ENCODE peak calls at places on chromosome 2, in ten cellular contexts. One of them, this sample, is unnamed. For H3K4me1 and H4K20me1, the result is how much of the 10 kb centered on the place peaks cover.

GRCh38 chr2:191910518-191910917 is 63.6 kb upstream of the CAVIN2 start:
- DNase-seq in endothelial cell of umbilical vein: peak
- DNase-seq in K562: no peak
- DNase-seq in OCI-LY7: no peak
- DNase-seq in MM.1S: no peak
- DNase-seq in osteoblast: peak
- DNase-seq in GM23248: peak
- DNase-seq in Karpas-422: no peak
- DNase-seq in fibroblast of lung: peak
- DNase-seq in IMR-90: peak
- DNase-seq in this sample: no peak

GRCh38 chr2:112021269-112021668 is 33.8 kb upstream of the TMEM87B start:
- DNase-seq in endothelial cell of umbilical vein: no peak
- DNase-seq in fibroblast of lung: no peak
- DNase-seq in OCI-LY7: no peak
- DNase-seq in osteoblast: no peak
- DNase-seq in K562: no peak
- DNase-seq in MM.1S: no peak
- DNase-seq in GM23248: no peak
- DNase-seq in Karpas-422: no peak
- DNase-seq in IMR-90: no peak
- DNase-seq in this sample: no peak

GRCh38 chr2:85695691-85696668 is 1.8 kb downstream of the GNLY start:
- DNase-seq in GM23248: no peak
- DNase-seq in MM.1S: no peak
- DNase-seq in endothelial cell of umbilical vein: no peak
- DNase-seq in osteoblast: peak
- DNase-seq in OCI-LY7: no peak
- DNase-seq in IMR-90: no peak
- DNase-seq in fibroblast of lung: no peak
- DNase-seq in K562: no peak
- DNase-seq in Karpas-422: no peak
- DNase-seq in this sample: no peak

GRCh38 chr2:65501074-65501473 is 68.7 kb upstream of the SPRED2 start:
- DNase-seq in OCI-LY7: no peak
- DNase-seq in Karpas-422: no peak
- DNase-seq in K562: no peak
- DNase-seq in fibroblast of lung: no peak
- DNase-seq in GM23248: no peak
- DNase-seq in MM.1S: no peak
- DNase-seq in endothelial cell of umbilical vein: no peak
- DNase-seq in IMR-90: no peak
- DNase-seq in osteoblast: no peak
- DNase-seq in this sample: no peak

GRCh38 chr2:159921752-159922404 is 123.9 kb upstream of the CD302 start:
- DNase-seq in GM23248: peak
- DNase-seq in Karpas-422: peak
- DNase-seq in endothelial cell of umbilical vein: peak
- DNase-seq in OCI-LY7: peak
- DNase-seq in MM.1S: peak
- DNase-seq in K562: peak
- DNase-seq in IMR-90: peak
- DNase-seq in fibroblast of lung: peak
- DNase-seq in osteoblast: peak
- DNase-seq in this sample: peak

GRCh38 chr2:176192351-176192750 is 3.9 kb downstream of the HOXD1 start:
- DNase-seq in Karpas-422: no peak
- DNase-seq in osteoblast: no peak
- DNase-seq in K562: no peak
- DNase-seq in MM.1S: no peak
- DNase-seq in endothelial cell of umbilical vein: peak
- DNase-seq in GM23248: no peak
- DNase-seq in OCI-LY7: no peak
- DNase-seq in fibroblast of lung: no peak
- DNase-seq in IMR-90: no peak
- DNase-seq in this sample: no peak

GRCh38 chr2:165203689-165204559 is at the start of gene SCN3A:
- DNase-seq in endothelial cell of umbilical vein: peak
- DNase-seq in GM23248: peak
- DNase-seq in osteoblast: peak
- DNase-seq in OCI-LY7: peak
- DNase-seq in MM.1S: peak
- DNase-seq in IMR-90: peak
- DNase-seq in K562: peak
- DNase-seq in fibroblast of lung: peak
- DNase-seq in Karpas-422: peak
- DNase-seq in this sample: peak

GRCh38 chr2:112692496-112692911 is 28.3 kb upstream of the NT5DC4 start:
- DNase-seq in K562: peak
- DNase-seq in OCI-LY7: peak
- DNase-seq in MM.1S: peak
- DNase-seq in fibroblast of lung: peak
- DNase-seq in Karpas-422: no peak
- DNase-seq in IMR-90: peak
- DNase-seq in osteoblast: peak
- DNase-seq in endothelial cell of umbilical vein: peak
- DNase-seq in GM23248: peak
- DNase-seq in this sample: no peak

GRCh38 chr2:41940715-41941114 is 107.1 kb upstream of the PKDCC start:
- DNase-seq in OCI-LY7: no peak
- DNase-seq in Karpas-422: no peak
- DNase-seq in IMR-90: no peak
- DNase-seq in MM.1S: no peak
- DNase-seq in osteoblast: no peak
- DNase-seq in endothelial cell of umbilical vein: no peak
- DNase-seq in GM23248: no peak
- DNase-seq in fibroblast of lung: no peak
- DNase-seq in K562: peak
- DNase-seq in this sample: no peak

GRCh38 chr2:32479224-32479623 is 122.4 kb downstream of the BIRC6 start:
- DNase-seq in Karpas-422: no peak
- DNase-seq in MM.1S: no peak
- DNase-seq in OCI-LY7: no peak
- DNase-seq in fibroblast of lung: peak
- DNase-seq in osteoblast: peak
- DNase-seq in K562: no peak
- DNase-seq in endothelial cell of umbilical vein: no peak
- DNase-seq in GM23248: peak
- DNase-seq in IMR-90: peak
- DNase-seq in this sample: no peak

GRCh38 chr2:232537079-232537478 is 2.4 kb upstream of the CHRNG start:
- DNase-seq in OCI-LY7: peak
- DNase-seq in GM23248: no peak
- DNase-seq in IMR-90: no peak
- DNase-seq in Karpas-422: peak
- DNase-seq in fibroblast of lung: no peak
- DNase-seq in endothelial cell of umbilical vein: no peak
- DNase-seq in osteoblast: peak
- DNase-seq in MM.1S: no peak
- DNase-seq in K562: peak
- DNase-seq in this sample: peak

GRCh38 chr2:24342110-24342910 is 18.0 kb downstream of the ITSN2 start:
- DNase-seq in OCI-LY7: peak
- DNase-seq in GM23248: no peak
- DNase-seq in IMR-90: peak
- DNase-seq in MM.1S: no peak
- DNase-seq in endothelial cell of umbilical vein: no peak
- DNase-seq in K562: no peak
- DNase-seq in fibroblast of lung: no peak
- DNase-seq in osteoblast: no peak
- DNase-seq in Karpas-422: peak
- DNase-seq in this sample: no peak

GRCh38 chr2:172643142-172643541 is 87.3 kb downstream of the PDK1 start:
- DNase-seq in fibroblast of lung: peak
- DNase-seq in Karpas-422: no peak
- DNase-seq in K562: no peak
- DNase-seq in OCI-LY7: no peak
- DNase-seq in MM.1S: no peak
- DNase-seq in IMR-90: peak
- DNase-seq in endothelial cell of umbilical vein: no peak
- DNase-seq in GM23248: peak
- DNase-seq in osteoblast: no peak
- DNase-seq in this sample: no peak

GRCh38 chr2:219274392-219274921 is 4.7 kb upstream of the DNAJB2 start:
- DNase-seq in IMR-90: peak
- DNase-seq in osteoblast: peak
- DNase-seq in K562: no peak
- DNase-seq in endothelial cell of umbilical vein: no peak
- DNase-seq in OCI-LY7: no peak
- DNase-seq in Karpas-422: no peak
- DNase-seq in GM23248: peak
- DNase-seq in fibroblast of lung: peak
- DNase-seq in MM.1S: no peak
- DNase-seq in this sample: no peak

GRCh38 chr2:70523672-70523995 is 30.0 kb downstream of the TGFA start:
- DNase-seq in GM23248: no peak
- DNase-seq in Karpas-422: no peak
- DNase-seq in fibroblast of lung: no peak
- DNase-seq in endothelial cell of umbilical vein: no peak
- DNase-seq in MM.1S: no peak
- DNase-seq in osteoblast: no peak
- DNase-seq in OCI-LY7: no peak
- DNase-seq in K562: no peak
- DNase-seq in IMR-90: no peak
- DNase-seq in this sample: no peak
- H3K4me1 ChIP-seq in GM23248: under half
- H3K4me1 ChIP-seq in Karpas-422: under half
- H3K4me1 ChIP-seq in fibroblast of lung: under half
- H3K4me1 ChIP-seq in endothelial cell of umbilical vein: under half
- H3K4me1 ChIP-seq in MM.1S: under half
- H3K4me1 ChIP-seq in osteoblast: under half
- H3K4me1 ChIP-seq in OCI-LY7: under half
- H3K4me1 ChIP-seq in K562: under half
- H3K4me1 ChIP-seq in IMR-90: under half
- H3K4me1 ChIP-seq in this sample: under half

GRCh38 chr2:9000442-9000841 is 3.0 kb downstream of the MBOAT2 start:
- DNase-seq in OCI-LY7: no peak
- DNase-seq in osteoblast: no peak
- DNase-seq in endothelial cell of umbilical vein: no peak
- DNase-seq in GM23248: peak
- DNase-seq in fibroblast of lung: no peak
- DNase-seq in Karpas-422: no peak
- DNase-seq in K562: no peak
- DNase-seq in IMR-90: no peak
- DNase-seq in MM.1S: no peak
- DNase-seq in this sample: no peak

GRCh38 chr2:8999802-9000201 is 3.7 kb downstream of the MBOAT2 start:
- DNase-seq in OCI-LY7: no peak
- DNase-seq in K562: no peak
- DNase-seq in GM23248: no peak
- DNase-seq in endothelial cell of umbilical vein: no peak
- DNase-seq in Karpas-422: no peak
- DNase-seq in fibroblast of lung: no peak
- DNase-seq in IMR-90: no peak
- DNase-seq in osteoblast: no peak
- DNase-seq in MM.1S: no peak
- DNase-seq in this sample: no peak

GRCh38 chr2:8997108-8997507 is 6.4 kb downstream of the MBOAT2 start:
- DNase-seq in endothelial cell of umbilical vein: no peak
- DNase-seq in IMR-90: no peak
- DNase-seq in MM.1S: no peak
- DNase-seq in GM23248: no peak
- DNase-seq in OCI-LY7: no peak
- DNase-seq in K562: no peak
- DNase-seq in fibroblast of lung: no peak
- DNase-seq in Karpas-422: no peak
- DNase-seq in osteoblast: no peak
- DNase-seq in this sample: no peak

GRCh38 chr2:8998418-8998817 is 5.1 kb downstream of the MBOAT2 start:
- DNase-seq in MM.1S: no peak
- DNase-seq in GM23248: no peak
- DNase-seq in OCI-LY7: no peak
- DNase-seq in endothelial cell of umbilical vein: no peak
- DNase-seq in fibroblast of lung: no peak
- DNase-seq in K562: peak
- DNase-seq in Karpas-422: no peak
- DNase-seq in IMR-90: no peak
- DNase-seq in osteoblast: no peak
- DNase-seq in this sample: no peak

DNA sequence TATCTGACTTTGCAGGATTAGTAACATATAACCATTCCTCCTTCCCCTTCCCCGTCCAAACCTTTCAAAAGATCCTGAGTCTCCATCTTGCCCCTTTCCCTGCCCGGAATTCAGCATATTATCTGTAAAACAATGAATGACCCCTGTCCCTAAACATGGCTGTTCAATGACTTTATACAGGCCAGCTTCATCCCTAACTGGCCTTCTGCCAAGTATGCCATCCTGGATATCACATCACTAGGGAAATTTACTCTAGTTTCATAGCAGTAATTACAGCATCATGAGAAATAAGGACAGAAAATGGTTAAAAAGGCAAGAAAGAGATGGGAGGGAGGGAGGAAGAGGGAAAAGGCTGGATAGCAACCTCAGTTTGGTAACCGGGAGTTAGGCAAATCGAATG is 4.4 kb downstream of the MBOAT2 start:
- DNase-seq in OCI-LY7: no peak
- DNase-seq in IMR-90: no peak
- DNase-seq in GM23248: no peak
- DNase-seq in fibroblast of lung: no peak
- DNase-seq in osteoblast: no peak
- DNase-seq in endothelial cell of umbilical vein: no peak
- DNase-seq in MM.1S: no peak
- DNase-seq in K562: no peak
- DNase-seq in Karpas-422: no peak
- DNase-seq in this sample: no peak
- H4K20me1 ChIP-seq in OCI-LY7: under half
- H4K20me1 ChIP-seq in IMR-90: under half
- H4K20me1 ChIP-seq in GM23248: under half
- H4K20me1 ChIP-seq in fibroblast of lung: under half
- H4K20me1 ChIP-seq in osteoblast: under half
- H4K20me1 ChIP-seq in endothelial cell of umbilical vein: under half
- H4K20me1 ChIP-seq in MM.1S: under half
- H4K20me1 ChIP-seq in K562: under half
- H4K20me1 ChIP-seq in Karpas-422: under half
- H4K20me1 ChIP-seq in this sample: under half

DNA sequence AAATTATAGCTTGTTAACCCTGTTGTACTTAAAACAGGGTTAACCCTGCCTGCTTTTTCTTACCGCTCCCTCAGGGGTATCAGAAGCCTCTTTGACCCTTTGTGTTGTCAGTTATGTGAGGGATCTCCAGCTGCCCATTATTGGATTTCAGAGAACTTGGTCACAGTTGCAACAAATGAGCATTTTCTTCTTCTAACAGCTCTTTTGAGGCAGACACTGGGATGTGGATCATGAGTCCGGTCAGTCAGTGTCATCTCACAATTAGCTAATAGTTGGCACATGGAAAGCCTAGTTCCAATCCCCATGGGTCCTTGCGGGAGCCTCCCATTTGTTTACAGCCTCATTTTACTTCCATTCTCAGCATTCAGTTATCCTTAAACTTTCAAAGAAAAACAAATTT is 546.9 kb upstream of the ZEB2 start:
- DNase-seq in GM23248: peak
- DNase-seq in fibroblast of lung: no peak
- DNase-seq in OCI-LY7: no peak
- DNase-seq in Karpas-422: no peak
- DNase-seq in IMR-90: no peak
- DNase-seq in MM.1S: no peak
- DNase-seq in endothelial cell of umbilical vein: no peak
- DNase-seq in osteoblast: no peak
- DNase-seq in K562: no peak
- DNase-seq in this sample: no peak
- H3K4me3 ChIP-seq in GM23248: no peak
- H3K4me3 ChIP-seq in fibroblast of lung: no peak
- H3K4me3 ChIP-seq in OCI-LY7: no peak
- H3K4me3 ChIP-seq in Karpas-422: no peak
- H3K4me3 ChIP-seq in IMR-90: no peak
- H3K4me3 ChIP-seq in MM.1S: no peak
- H3K4me3 ChIP-seq in endothelial cell of umbilical vein: no peak
- H3K4me3 ChIP-seq in osteoblast: no peak
- H3K4me3 ChIP-seq in K562: no peak
- H3K4me3 ChIP-seq in this sample: no peak

GRCh38 chr2:163602196-163602595 is 133.6 kb downstream of the FIGN start:
- DNase-seq in endothelial cell of umbilical vein: no peak
- DNase-seq in Karpas-422: no peak
- DNase-seq in K562: no peak
- DNase-seq in GM23248: no peak
- DNase-seq in osteoblast: no peak
- DNase-seq in OCI-LY7: no peak
- DNase-seq in IMR-90: no peak
- DNase-seq in fibroblast of lung: no peak
- DNase-seq in MM.1S: no peak
- DNase-seq in this sample: peak
- H3K4me1 ChIP-seq in endothelial cell of umbilical vein: under half
- H3K4me1 ChIP-seq in Karpas-422: under half
- H3K4me1 ChIP-seq in K562: under half
- H3K4me1 ChIP-seq in GM23248: under half
- H3K4me1 ChIP-seq in osteoblast: under half
- H3K4me1 ChIP-seq in OCI-LY7: under half
- H3K4me1 ChIP-seq in IMR-90: under half
- H3K4me1 ChIP-seq in fibroblast of lung: under half
- H3K4me1 ChIP-seq in MM.1S: under half
- H3K4me1 ChIP-seq in this sample: half or more

This sample was measured in neural progenitor cell.